ENCODE peak calls at places on chromosomes 6 and 20, in eight cellular contexts. One of them, this sample, is unnamed.

GRCh38 chr6:88972504-88973423 is 9.3 kb upstream of the RNGTT start:
- DNase-seq in hippocampal formation: no peak
- DNase-seq in memory B cell: no peak
- DNase-seq in HFFc6: no peak
- DNase-seq in ELR: no peak
- DNase-seq in stimulated activated naive B cell treated with anti-CD40 and anti-IgM and Interleukin-4, amounts not matched to agents 10 μg/mL and 1 μg/mL and 100 μg/mL, for 72 hours: no peak
- DNase-seq in breast epithelium: no peak
- DNase-seq in keratinocyte: no peak
- DNase-seq in this sample: peak

GRCh38 chr6:160259585-160259984 is 964 bp upstream of the SLC22A2 start:
- DNase-seq in hippocampal formation: no peak
- DNase-seq in memory B cell: no peak
- DNase-seq in HFFc6: no peak
- DNase-seq in ELR: no peak
- DNase-seq in stimulated activated naive B cell treated with anti-CD40 and anti-IgM and Interleukin-4, amounts not matched to agents 10 μg/mL and 1 μg/mL and 100 μg/mL, for 72 hours: no peak
- DNase-seq in breast epithelium: no peak
- DNase-seq in keratinocyte: no peak
- DNase-seq in this sample: no peak

GRCh38 chr6:44219053-44219814 is 2.5 kb downstream of the MYMX start:
- DNase-seq in hippocampal formation: no peak
- DNase-seq in memory B cell: no peak
- DNase-seq in HFFc6: no peak
- DNase-seq in ELR: peak
- DNase-seq in stimulated activated naive B cell treated with anti-CD40 and anti-IgM and Interleukin-4, amounts not matched to agents 10 μg/mL and 1 μg/mL and 100 μg/mL, for 72 hours: peak
- DNase-seq in breast epithelium: peak
- DNase-seq in keratinocyte: no peak
- DNase-seq in this sample: peak

GRCh38 chr6:137387365-137387764 is 106.8 kb downstream of the OLIG3 start:
- DNase-seq in hippocampal formation: no peak
- DNase-seq in memory B cell: no peak
- DNase-seq in HFFc6: no peak
- DNase-seq in ELR: no peak
- DNase-seq in stimulated activated naive B cell treated with anti-CD40 and anti-IgM and Interleukin-4, amounts not matched to agents 10 μg/mL and 1 μg/mL and 100 μg/mL, for 72 hours: no peak
- DNase-seq in breast epithelium: no peak
- DNase-seq in keratinocyte: no peak
- DNase-seq in this sample: no peak

GRCh38 chr20:60213126-60213893 is 255.1 kb downstream of the CDH26 start:
- DNase-seq in hippocampal formation: no peak
- DNase-seq in memory B cell: no peak
- DNase-seq in HFFc6: no peak
- DNase-seq in ELR: no peak
- DNase-seq in stimulated activated naive B cell treated with anti-CD40 and anti-IgM and Interleukin-4, amounts not matched to agents 10 μg/mL and 1 μg/mL and 100 μg/mL, for 72 hours: no peak
- DNase-seq in breast epithelium: no peak
- DNase-seq in keratinocyte: no peak
- DNase-seq in this sample: no peak

GRCh38 chr6:158684745-158685355 is 35.0 kb downstream of the SYTL3 start:
- DNase-seq in hippocampal formation: no peak
- DNase-seq in memory B cell: no peak
- DNase-seq in HFFc6: no peak
- DNase-seq in ELR: no peak
- DNase-seq in stimulated activated naive B cell treated with anti-CD40 and anti-IgM and Interleukin-4, amounts not matched to agents 10 μg/mL and 1 μg/mL and 100 μg/mL, for 72 hours: no peak
- DNase-seq in breast epithelium: no peak
- DNase-seq in keratinocyte: no peak
- DNase-seq in this sample: peak

GRCh38 chr6:13147396-13148181 is 180.7 kb downstream of the TBC1D7 start:
- DNase-seq in hippocampal formation: no peak
- DNase-seq in memory B cell: no peak
- DNase-seq in HFFc6: no peak
- DNase-seq in ELR: no peak
- DNase-seq in stimulated activated naive B cell treated with anti-CD40 and anti-IgM and Interleukin-4, amounts not matched to agents 10 μg/mL and 1 μg/mL and 100 μg/mL, for 72 hours: no peak
- DNase-seq in breast epithelium: no peak
- DNase-seq in keratinocyte: no peak
- DNase-seq in this sample: no peak

GRCh38 chr6:115706981-115707380 is 353.7 kb downstream of the FRK start:
- DNase-seq in hippocampal formation: no peak
- DNase-seq in memory B cell: no peak
- DNase-seq in HFFc6: no peak
- DNase-seq in ELR: no peak
- DNase-seq in stimulated activated naive B cell treated with anti-CD40 and anti-IgM and Interleukin-4, amounts not matched to agents 10 μg/mL and 1 μg/mL and 100 μg/mL, for 72 hours: no peak
- DNase-seq in breast epithelium: no peak
- DNase-seq in keratinocyte: no peak
- DNase-seq in this sample: no peak

GRCh38 chr6:155455766-155456165 is at the start of gene NOX3:
- DNase-seq in hippocampal formation: no peak
- DNase-seq in memory B cell: no peak
- DNase-seq in HFFc6: no peak
- DNase-seq in ELR: no peak
- DNase-seq in stimulated activated naive B cell treated with anti-CD40 and anti-IgM and Interleukin-4, amounts not matched to agents 10 μg/mL and 1 μg/mL and 100 μg/mL, for 72 hours: no peak
- DNase-seq in breast epithelium: no peak
- DNase-seq in keratinocyte: no peak
- DNase-seq in this sample: no peak